ENCODE peak calls at places on chromosomes 7 and 10, in ten cellular contexts. C, O, E, R, Q, H, T, I, K and Z are unnamed samples.

GRCh38 chr10:98470850-98471249 is 24.1 kb upstream of the HPS1 start:
- DNase-seq in I (no peak), Q (no peak), E (no peak), R (no peak), K (no peak), C (no peak), T (no peak), H (no peak), O (no peak), Z (no peak)

GRCh38 chr10:131785121-131785460 is 115.7 kb upstream of the PPP2R2D start:
- DNase-seq in E (no peak), I (peak), Q (no peak), T (no peak), C (no peak), H (no peak), K (no peak), R (no peak), O (no peak), Z (no peak)

GRCh38 chr7:68488366-68489060 is 1109.8 kb upstream of the AUTS2 start:
- DNase-seq in T (no peak), R (no peak), Q (no peak), I (no peak), H (no peak), E (no peak), K (no peak), C (no peak), O (no peak), Z (no peak)

GRCh38 chr7:134789967-134790685 is 10.7 kb downstream of the CALD1 start:
- DNase-seq in I (no peak), O (no peak), C (no peak), Q (no peak), H (peak), K (peak), R (peak), T (no peak), E (no peak), Z (no peak)

GRCh38 chr7:151039850-151040548 is 8.3 kb upstream of the ASIC3 start:
- DNase-seq in K (no peak), C (no peak), H (no peak), E (no peak), R (peak), Q (no peak), O (no peak), T (no peak), I (peak), Z (no peak)

GRCh38 chr10:11298116-11298515 is 280.4 kb downstream of the CELF2 start:
- DNase-seq in H (no peak), E (no peak), C (no peak), T (no peak), I (no peak), O (no peak), K (no peak), Q (no peak), R (no peak), Z (no peak)

GRCh38 chr7:102009628-102010027 is 192.2 kb downstream of the CUX1 start:
- DNase-seq in I (peak), Q (no peak), T (no peak), K (no peak), H (no peak), O (no peak), E (no peak), R (no peak), C (no peak), Z (no peak)

GRCh38 chr7:144818516-144818915 is 17.3 kb downstream of the TPK1 start:
- DNase-seq in H (no peak), Q (no peak), E (no peak), K (no peak), O (peak), T (no peak), I (no peak), R (peak), C (peak), Z (no peak)

GRCh38 chr7:2517678-2518077 is 1.9 kb upstream of the LFNG start:
- DNase-seq in E (no peak), C (no peak), O (no peak), H (no peak), T (no peak), R (no peak), I (no peak), Q (no peak), K (no peak), Z (no peak)

GRCh38 chr10:133226251-133226808 is 3.7 kb upstream of the UTF1 start:
- DNase-seq in R (no peak), O (no peak), Q (no peak), C (no peak), I (no peak), E (no peak), T (no peak), K (no peak), H (no peak), Z (no peak)

GRCh38 chr7:117682681-117683385 is 190.4 kb downstream of the CTTNBP2 start:
- DNase-seq in O (no peak), T (no peak), R (no peak), Q (no peak), K (no peak), H (no peak), C (no peak), I (no peak), E (no peak), Z (no peak)

GRCh38 chr7:151199196-151199874 is 11.0 kb downstream of the H2BK1 start:
- DNase-seq in R (no peak), C (no peak), I (peak), K (peak), E (no peak), H (no peak), Q (no peak), T (no peak), O (no peak), Z (no peak)